ENCODE peak calls at places on chromosomes 16 and 17, in nine cellular contexts. H is aorta, T is cardiac fibroblast, F is BJ, B is Peyer's patch, Z is neural progenitor cell, E is kidney epithelial cell, W is fibroblast of mammary gland, X is prostate gland. N is an unnamed sample.

GRCh38 chr17:29401237-29401636 is 11.1 kb downstream of the TAOK1 start:
- DNase-seq in Z (no peak), T (no peak), E (no peak), B (no peak), X (no peak), H (no peak), W (no peak), F (no peak), N (no peak)

GRCh38 chr16:66619534-66620418 is 15.3 kb downstream of the CMTM3 start:
- DNase-seq in H (no peak), F (peak), T (peak), B (no peak), X (no peak), E (peak), W (peak), Z (no peak), N (peak)

GRCh38 chr16:15757630-15758251 is 99.1 kb downstream of the MYH11 start:
- DNase-seq in W (no peak), T (no peak), H (no peak), X (no peak), B (no peak), Z (no peak), F (no peak), E (no peak), N (no peak)

GRCh38 chr16:3610698-3611144 is 685 bp downstream of the SLX4 start:
- DNase-seq in T (peak), X (no peak), F (no peak), Z (no peak), W (no peak), H (no peak), B (no peak), E (no peak), N (no peak)

GRCh38 chr17:51005768-51006167 is 114.9 kb downstream of the SPAG9 start:
- DNase-seq in H (no peak), W (no peak), B (no peak), E (no peak), Z (no peak), X (no peak), T (no peak), F (no peak), N (no peak)

GRCh38 chr16:30368122-30368791 is 2.0 kb downstream of the TBC1D10B start:
- DNase-seq in T (peak), E (no peak), X (no peak), W (peak), B (no peak), F (no peak), H (peak), Z (no peak), N (peak)

GRCh38 chr16:62021295-62021694 is 14.9 kb downstream of the CDH8 start:
- DNase-seq in W (no peak), Z (no peak), T (no peak), B (no peak), H (no peak), F (no peak), E (no peak), X (no peak), N (no peak)

GRCh38 chr17:3689262-3690093 is 6.5 kb downstream of the P2RX5 start:
- DNase-seq in H (no peak), Z (no peak), B (no peak), X (no peak), W (no peak), F (no peak), T (no peak), E (no peak), N (no peak)

GRCh38 chr16:49843758-49844157 is 12.2 kb downstream of the ZNF423 start:
- DNase-seq in X (no peak), B (no peak), W (no peak), F (no peak), Z (no peak), T (no peak), H (no peak), E (no peak), N (no peak)

GRCh38 chr16:19291459-19291858 is 5.9 kb downstream of the CLEC19A start:
- DNase-seq in T (peak), E (no peak), X (no peak), W (peak), H (no peak), Z (peak), B (no peak), F (no peak), N (no peak)

GRCh38 chr17:29146369-29146972 is 33.7 kb downstream of the MYO18A start:
- DNase-seq in F (no peak), E (no peak), X (no peak), W (no peak), T (no peak), H (no peak), Z (no peak), B (no peak), N (no peak)

GRCh38 chr16:30367349-30368009 is 2.8 kb downstream of the TBC1D10B start:
- DNase-seq in W (no peak), X (no peak), T (no peak), Z (no peak), B (no peak), F (no peak), H (no peak), E (no peak), N (no peak)

GRCh38 chr17:77010667-77011066 is 130.1 kb upstream of the SEC14L1 start:
- DNase-seq in X (no peak), H (no peak), W (no peak), Z (no peak), T (no peak), B (no peak), E (no peak), F (no peak), N (no peak)

GRCh38 chr17:56172517-56172982 is 19.3 kb downstream of the ANKFN1 start:
- DNase-seq in F (no peak), T (no peak), B (no peak), E (no peak), W (no peak), Z (peak), X (peak), H (no peak), N (no peak)

GRCh38 chr17:65023791-65024190 is 32.7 kb downstream of the GNA13 start:
- DNase-seq in H (no peak), X (no peak), F (no peak), Z (no peak), W (no peak), T (no peak), B (no peak), E (no peak), N (no peak)

GRCh38 chr16:64656471-64656870 is 465.4 kb downstream of the CDH11 start:
- DNase-seq in E (no peak), W (no peak), Z (no peak), H (no peak), X (no peak), T (peak), B (no peak), F (no peak), N (no peak)

GRCh38 chr17:77322534-77323412 is 182.0 kb downstream of the SEC14L1 start:
- DNase-seq in X (no peak), B (peak), W (peak), F (peak), E (peak), Z (peak), H (peak), T (peak), N (peak)

GRCh38 chr17:50101346-50102163 is 6.4 kb downstream of the PDK2 start:
- DNase-seq in B (peak), W (no peak), F (no peak), H (peak), E (no peak), Z (peak), T (no peak), X (no peak), N (no peak)

GRCh38 chr17:57313276-57313835 is 57.0 kb downstream of the MSI2 start:
- DNase-seq in F (no peak), Z (peak), X (no peak), B (no peak), E (no peak), H (no peak), T (no peak), W (no peak), N (no peak)

GRCh38 chr17:10192963-10193362 is 5.4 kb downstream of the GAS7 start:
- DNase-seq in F (no peak), H (no peak), T (peak), B (no peak), E (no peak), Z (no peak), W (peak), X (no peak), N (no peak)

DNA sequence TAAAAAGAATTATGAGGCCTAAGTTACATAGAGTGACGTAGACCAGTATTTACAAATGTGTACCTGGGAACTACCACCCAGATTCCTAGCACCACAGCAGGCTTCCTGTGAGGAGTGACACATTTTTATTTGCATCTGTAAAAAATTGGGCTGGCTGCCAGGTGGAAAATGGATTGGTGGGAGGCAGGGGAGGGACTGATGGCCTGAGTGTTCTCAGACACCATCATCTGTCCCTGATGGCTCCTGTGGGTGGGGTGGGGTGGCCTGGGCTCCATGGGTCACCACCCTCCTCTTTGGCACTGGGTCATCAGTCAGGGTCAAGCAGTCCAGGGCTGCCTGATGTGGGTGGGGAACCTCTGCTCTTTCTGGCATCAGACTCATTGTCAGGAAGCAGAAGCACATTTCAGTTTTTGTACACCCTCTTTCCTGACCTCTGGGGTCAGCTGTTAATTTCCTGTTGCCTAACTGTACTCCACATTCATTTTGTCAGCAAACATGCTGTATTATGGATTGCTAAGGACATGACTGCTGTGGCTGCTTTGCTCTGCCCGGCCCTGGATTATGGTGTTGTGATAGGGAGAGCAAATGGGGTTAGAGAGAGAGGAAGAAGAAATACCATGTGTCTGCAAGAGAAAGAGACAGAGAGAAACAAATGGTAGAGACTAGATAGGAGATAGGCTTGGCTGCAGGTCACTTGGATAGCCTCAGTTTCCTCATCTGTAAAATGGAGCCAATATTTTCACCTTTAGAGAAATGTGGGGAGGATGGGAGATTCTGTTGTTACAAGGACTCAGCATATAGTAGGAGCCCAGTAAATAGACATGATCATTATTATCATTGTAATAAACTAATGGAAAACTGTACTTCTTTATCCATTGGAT is 11.6 kb upstream of the MFAP4 start:
- DNase-seq in E (no peak), H (peak), T (peak), B (peak), Z (no peak), W (peak), X (no peak), F (no peak), N (no peak)
- H3K4me3 ChIP-seq in E (no peak), H (no peak), T (no peak), B (no peak), Z (no peak), W (no peak), X (no peak), F (no peak), N (no peak)

GRCh38 chr17:39139137-39139516 is 12.3 kb downstream of the PLXDC1 start:
- DNase-seq in B (no peak), F (peak), Z (no peak), T (peak), H (no peak), W (peak), X (no peak), E (no peak), N (peak)

GRCh38 chr17:39141915-39142664 is 9.3 kb downstream of the PLXDC1 start:
- DNase-seq in H (no peak), B (no peak), E (no peak), X (no peak), Z (no peak), F (no peak), W (no peak), T (no peak), N (no peak)

GRCh38 chr17:39139561-39139960 is 11.9 kb downstream of the PLXDC1 start:
- DNase-seq in E (no peak), Z (no peak), W (no peak), X (no peak), H (no peak), T (no peak), B (no peak), F (no peak), N (no peak)

GRCh38 chr17:39143552-39144093 is 7.8 kb downstream of the PLXDC1 start:
- DNase-seq in Z (no peak), T (no peak), W (peak), E (no peak), X (no peak), H (peak), F (no peak), B (no peak), N (no peak)

GRCh38 chr17:39141294-39141693 is 10.1 kb downstream of the PLXDC1 start:
- DNase-seq in X (no peak), T (no peak), B (no peak), Z (no peak), W (no peak), H (no peak), F (no peak), E (no peak), N (no peak)
- H3K4me3 ChIP-seq in X (no peak), T (no peak), B (no peak), Z (no peak), W (no peak), H (no peak), F (no peak), E (no peak), N (no peak)

GRCh38 chr17:48723555-48724239 is 712 bp downstream of the PRAC2 start:
- DNase-seq in H (no peak), F (no peak), W (no peak), T (no peak), E (no peak), X (peak), B (no peak), Z (peak), N (no peak)
- H3K4me3 ChIP-seq in H (no peak), F (peak), W (no peak), T (no peak), E (no peak), X (peak), B (no peak), Z (no peak), N (no peak)

GRCh38 chr17:38697061-38697820 is 7.8 kb upstream of the MLLT6 start:
- DNase-seq in E (no peak), W (no peak), T (no peak), X (no peak), B (no peak), F (no peak), H (no peak), Z (no peak), N (no peak)
- H3K4me3 ChIP-seq in E (no peak), W (no peak), T (no peak), X (no peak), B (no peak), F (no peak), H (no peak), Z (no peak), N (no peak)

DNA sequence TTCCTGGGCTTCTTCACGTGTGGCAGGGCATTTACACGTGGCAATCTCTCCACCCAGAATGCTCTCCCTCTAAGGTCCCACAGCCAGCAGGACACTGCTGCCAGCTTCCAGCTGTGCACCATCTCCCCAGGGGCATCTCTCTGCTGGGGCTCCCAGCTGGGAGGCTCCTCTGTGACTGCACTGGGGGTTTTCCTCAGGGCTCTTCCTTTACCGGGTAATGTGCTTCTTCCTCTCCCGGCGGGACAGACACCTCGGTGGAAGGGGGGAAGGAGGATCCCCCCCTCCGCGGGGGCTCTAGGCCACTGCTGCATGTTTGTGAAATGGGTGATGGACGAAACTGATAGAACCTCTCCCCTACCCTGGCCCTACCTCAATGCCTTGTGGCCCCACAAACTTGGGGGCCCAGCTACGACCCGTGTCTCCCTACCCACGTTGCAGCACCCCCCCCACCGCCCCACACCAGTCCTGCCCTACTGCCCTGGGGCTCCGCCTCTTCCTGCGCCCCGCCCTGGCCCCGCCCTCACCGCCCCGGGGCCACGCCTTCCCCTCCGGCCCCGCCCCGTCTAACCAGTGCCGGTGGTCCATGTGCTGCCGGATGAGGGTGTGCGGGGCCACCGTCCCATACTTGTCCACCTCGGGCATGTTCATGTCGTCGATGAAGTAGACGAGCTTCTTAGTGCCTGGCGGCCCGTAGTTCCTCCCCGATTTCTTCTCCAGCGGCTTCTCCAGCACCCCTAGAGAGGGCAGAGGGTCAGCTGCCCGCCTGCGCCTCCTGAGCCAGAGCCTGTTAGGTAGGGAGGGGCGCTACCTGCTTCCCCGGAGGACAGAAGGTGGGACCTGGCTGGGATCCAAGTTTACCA is 92.7 kb downstream of the DNAH17 start:
- DNase-seq in H (no peak), T (peak), W (no peak), X (no peak), E (no peak), B (peak), Z (peak), F (no peak), N (no peak)
- H3K4me3 ChIP-seq in H (no peak), T (peak), W (peak), X (no peak), E (peak), B (peak), Z (peak), F (peak), N (no peak)

GRCh38 chr16:55433535-55433934 is 45.5 kb upstream of the MMP2 start:
- DNase-seq in X (no peak), B (no peak), H (no peak), W (no peak), T (no peak), F (no peak), Z (no peak), E (no peak), N (no peak)

GRCh38 chr16:55433030-55433429 is 46.0 kb upstream of the MMP2 start:
- DNase-seq in Z (no peak), E (no peak), B (no peak), F (no peak), X (no peak), W (no peak), H (no peak), T (no peak), N (no peak)

GRCh38 chr16:55435387-55435786 is 43.6 kb upstream of the MMP2 start:
- DNase-seq in W (no peak), F (no peak), E (no peak), H (no peak), B (no peak), T (no peak), X (no peak), Z (no peak), N (no peak)

GRCh38 chr16:55436587-55436986 is 42.4 kb upstream of the MMP2 start:
- DNase-seq in F (no peak), E (no peak), X (no peak), H (no peak), B (no peak), W (no peak), Z (no peak), T (no peak), N (no peak)

GRCh38 chr16:55434000-55434399 is 45.0 kb upstream of the MMP2 start:
- DNase-seq in W (no peak), T (no peak), F (no peak), B (no peak), H (no peak), E (no peak), X (no peak), Z (no peak), N (no peak)
- H3K4me3 ChIP-seq in W (no peak), T (no peak), F (no peak), B (no peak), H (no peak), E (no peak), X (no peak), Z (no peak), N (no peak)